ENCODE peak calls at places on chromosomes 6 and 20, in four cellular contexts. T, R, F and J are unnamed samples.

GRCh38 chr20:31719644-31720485 is 2.8 kb downstream of the BCL2L1 start:
- DNase-seq in T (no peak), R (peak), F (no peak), J (no peak)

GRCh38 chr6:169398342-169399105 is 144.9 kb upstream of the THBS2 start:
- DNase-seq in T (no peak), R (no peak), F (no peak), J (no peak)

GRCh38 chr6:52233975-52234823 is 10.1 kb downstream of the IL17F start:
- DNase-seq in T (peak), R (peak), F (peak), J (no peak)

GRCh38 chr6:72863106-72863505 is 241.2 kb downstream of the KCNQ5 start:
- DNase-seq in T (no peak), R (no peak), F (no peak), J (no peak)

GRCh38 chr6:148455674-148456559 is 113.3 kb downstream of the SASH1 start:
- DNase-seq in T (no peak), R (no peak), F (no peak), J (no peak)

GRCh38 chr20:63056236-63057132 is 49.7 kb upstream of the BHLHE23 start:
- DNase-seq in T (no peak), R (peak), F (peak), J (no peak)

GRCh38 chr6:53020005-53020744 is 25.1 kb upstream of the GSTA4 start:
- DNase-seq in T (no peak), R (no peak), F (no peak), J (no peak)

GRCh38 chr6:90938116-90938515 is 351.2 kb upstream of the MAP3K7 start:
- DNase-seq in T (no peak), R (no peak), F (no peak), J (no peak)

GRCh38 chr6:31541059-31541657 is 645 bp downstream of the DDX39B start:
- DNase-seq in T (no peak), R (peak), F (peak), J (no peak)

GRCh38 chr6:18990313-18990978 is 603.3 kb downstream of the RNF144B start:
- DNase-seq in T (no peak), R (peak), F (peak), J (no peak)

GRCh38 chr20:23425129-23425528 is 3.8 kb upstream of the NAPB start:
- DNase-seq in T (no peak), R (no peak), F (no peak), J (no peak)

GRCh38 chr20:5191829-5192569 is 65.2 kb downstream of the CDS2 start:
- DNase-seq in T (peak), R (peak), F (peak), J (no peak)

GRCh38 chr6:10641494-10641893 is 52.9 kb downstream of the C6orf52 start:
- DNase-seq in T (no peak), R (no peak), F (no peak), J (no peak)

GRCh38 chr6:88666906-88667305 is 296.5 kb downstream of the RNGTT start:
- DNase-seq in T (no peak), R (no peak), F (no peak), J (no peak)

GRCh38 chr6:168088161-168089106 is 9.4 kb upstream of the FRMD1 start:
- DNase-seq in T (peak), R (no peak), F (no peak), J (no peak)

GRCh38 chr6:157226026-157226639 is 97.2 kb downstream of the TMEM242 start:
- DNase-seq in T (no peak), R (no peak), F (no peak), J (no peak)

GRCh38 chr6:73285674-73286283 is 22.8 kb upstream of the KHDC1 start:
- DNase-seq in T (peak), R (peak), F (peak), J (no peak)

GRCh38 chr6:134880487-134881190 is 69.3 kb downstream of the ALDH8A1 start:
- DNase-seq in T (no peak), R (no peak), F (no peak), J (no peak)

GRCh38 chr6:73854998-73855718 is 159.2 kb downstream of the CD109 start:
- DNase-seq in T (peak), R (peak), F (peak), J (peak)

GRCh38 chr20:23125625-23126191 is 39.6 kb upstream of the CD93 start:
- DNase-seq in T (peak), R (no peak), F (peak), J (no peak)

GRCh38 chr20:63574156-63574828 is at the start of gene HELZ2:
- DNase-seq in T (no peak), R (peak), F (peak), J (no peak)

GRCh38 chr6:90859056-90859455 is 272.2 kb upstream of the MAP3K7 start:
- DNase-seq in T (no peak), R (no peak), F (no peak), J (no peak)

GRCh38 chr6:110067837-110068591 is 89.9 kb downstream of the GPR6 start:
- DNase-seq in T (no peak), R (no peak), F (no peak), J (no peak)

GRCh38 chr20:9332783-9333482 is 181.5 kb upstream of the LAMP5 start:
- DNase-seq in T (no peak), R (no peak), F (no peak), J (no peak)

GRCh38 chr6:93393554-93394074 is 25.7 kb downstream of the EPHA7 start:
- DNase-seq in T (no peak), R (no peak), F (no peak), J (no peak)

GRCh38 chr6:167974644-167975344 is 22.7 kb upstream of the KIF25 start:
- DNase-seq in T (no peak), R (no peak), F (no peak), J (no peak)

GRCh38 chr6:130725551-130725950 is 101.7 kb upstream of the SMLR1 start:
- DNase-seq in T (no peak), R (no peak), F (no peak), J (no peak)

GRCh38 chr6:43770417-43771209 is 602 bp downstream of the VEGFA start:
- DNase-seq in T (no peak), R (peak), F (peak), J (no peak)

GRCh38 chr20:58718121-58718563 is 25.5 kb downstream of the NPEPL1 start:
- DNase-seq in T (no peak), R (no peak), F (no peak), J (no peak)